ENCODE peak calls at places on chromosomes 11 and 22, in seven cellular contexts. P is EL, R is fibroblast of the aortic adventitia, J is endothelial cell, S is Right ventricle myocardium superior, B is activated T-helper 1 cell treated with Interleukin-2 at 50 U/mL for 16 hours, V is nucleus accumbens. H is an unnamed sample.

GRCh38 chr22:46791201-46791731 is 28.8 kb downstream of the TBC1D22A start:
- DNase-seq in R (peak; percentile 59), S (no peak), J (no peak), P (peak; percentile 56), B (peak; percentile 72), V (peak; percentile 63), H (peak; percentile 58)

GRCh38 chr11:128725630-128726461 is 32.0 kb downstream of the FLI1 start:
- DNase-seq in V (no peak), B (peak; percentile 33), P (peak; percentile 63), R (no peak), J (no peak), S (no peak), H (no peak)

GRCh38 chr11:122679441-122679840 is 23.9 kb downstream of the UBASH3B start:
- DNase-seq in V (no peak), P (no peak), R (no peak), B (no peak), S (no peak), J (no peak), H (no peak)

GRCh38 chr11:71140206-71140919 is 112.0 kb downstream of the SHANK2 start:
- DNase-seq in V (peak; percentile 52), J (no peak), S (no peak), R (no peak), P (no peak), B (no peak), H (no peak)

GRCh38 chr11:120354779-120355178 is 18.6 kb downstream of the ARHGEF12 start:
- DNase-seq in R (no peak), V (no peak), J (no peak), B (no peak), S (no peak), P (no peak), H (no peak)

GRCh38 chr11:108196901-108197300 is 25.5 kb downstream of the NPAT start:
- DNase-seq in R (no peak), B (no peak), P (no peak), S (no peak), V (no peak), J (no peak), H (no peak)

GRCh38 chr11:65584723-65585171 is 8.9 kb downstream of the EHBP1L1 start:
- DNase-seq in B (no peak), R (no peak), P (no peak), J (no peak), V (no peak), S (no peak), H (no peak)

GRCh38 chr22:45834241-45834640 is 142.7 kb downstream of the WNT7B start:
- DNase-seq in R (no peak), V (no peak), P (no peak), B (no peak), S (no peak), J (no peak), H (no peak)

GRCh38 chr22:45430871-45431270 is 17.4 kb downstream of the RIBC2 start:
- DNase-seq in B (no peak), P (no peak), S (peak; percentile 20), R (no peak), V (no peak), J (no peak), H (no peak)

GRCh38 chr22:44157916-44158618 is 22.7 kb upstream of the PARVG start:
- DNase-seq in V (no peak), B (no peak), P (no peak), S (no peak), J (no peak), R (no peak), H (no peak)

GRCh38 chr11:2775626-2776350 is 76.0 kb upstream of the KCNQ1OT1 start:
- DNase-seq in B (no peak), P (no peak), J (peak; percentile 1), S (peak; percentile 26), R (no peak), V (no peak), H (no peak)

GRCh38 chr11:92838655-92839334 is 130.7 kb upstream of the MTNR1B start:
- DNase-seq in P (no peak), R (no peak), B (no peak), V (no peak), S (no peak), J (no peak), H (no peak)

GRCh38 chr11:67272327-67273259 is 6.3 kb downstream of the GRK2 start:
- DNase-seq in P (no peak), R (no peak), B (no peak), J (no peak), V (no peak), S (peak; percentile 61), H (no peak)

H was measured in stimulated activated CD8-positive, alpha-beta memory T cell treated with anti-CD3 and anti-CD28 coated beads, Interleukin-2, amount 100 ng/mL, for 1 hour.